ENCODE peak calls at places on chromosomes 4 and X, in four cellular contexts. W is heart right ventricle; A is right cardiac atrium; V is naive thymus-derived CD4-positive, alpha-beta T cell. D is an unnamed sample.

GRCh38 chrX:121579016-121579760 is 531.8 kb downstream of the GLUD2 start:
- DNase-seq in W (peak; percentile 13), A (no peak), V (no peak), D (no peak)

GRCh38 chrX:71533850-71534515 is 1.1 kb downstream of the OGT start:
- DNase-seq in W (peak; percentile 46), A (peak; percentile 73), V (peak; percentile 65), D (no peak)

GRCh38 chr4:40455340-40455902 is 120.3 kb downstream of the CHRNA9 start:
- DNase-seq in W (no peak), A (no peak), V (no peak), D (no peak)

GRCh38 chr4:40842318-40842717 is 92.6 kb downstream of the NSUN7 start:
- DNase-seq in W (peak; percentile 29), A (peak; percentile 61), V (no peak), D (no peak)

GRCh38 chrX:3715921-3716320 is 2.5 kb upstream of the PRKX start:
- DNase-seq in W (no peak), A (no peak), V (no peak), D (no peak)

GRCh38 chr4:8297691-8298485 is 28.3 kb downstream of the HTRA3 start:
- DNase-seq in W (no peak), A (peak; percentile 57), V (no peak), D (no peak)

GRCh38 chrX:106341823-106342222 is 173.7 kb downstream of the PWWP3B start:
- DNase-seq in W (no peak), A (no peak), V (no peak), D (no peak)

GRCh38 chr4:106414366-106414765 is 45.8 kb upstream of the GIMD1 start:
- DNase-seq in W (no peak), A (no peak), V (no peak), D (no peak)

GRCh38 chr4:142883433-142883832 is 37.3 kb upstream of the INPP4B start:
- DNase-seq in W (no peak), A (no peak), V (no peak), D (no peak)

GRCh38 chr4:183987987-183988392 is 82.9 kb downstream of the STOX2 start:
- DNase-seq in W (peak; percentile 82), A (peak; percentile 71), V (no peak), D (peak; percentile 93)

GRCh38 chr4:158314756-158315487 is 104.6 kb downstream of the TMEM144 start:
- DNase-seq in W (no peak), A (no peak), V (no peak), D (no peak)

GRCh38 chr4:70838400-70838971 is 1.2 kb downstream of the GRSF1 start:
- DNase-seq in W (no peak), A (no peak), V (no peak), D (no peak)

GRCh38 chrX:11932423-11932822 is 174.4 kb downstream of the MSL3 start:
- DNase-seq in W (no peak), A (no peak), V (no peak), D (no peak)

GRCh38 chrX:14032383-14032782 is 2.7 kb upstream of the GEMIN8 start:
- DNase-seq in W (peak; percentile 38), A (no peak), V (peak; percentile 74), D (no peak)

GRCh38 chr4:25913056-25913850 is 767 bp upstream of the SMIM20 start:
- DNase-seq in W (peak; percentile 30), A (peak; percentile 78), V (peak; percentile 43), D (peak; percentile 60)

GRCh38 chrX:95762716-95763115 is 921.9 kb upstream of the DIAPH2 start:
- DNase-seq in W (no peak), A (no peak), V (no peak), D (no peak)

GRCh38 chr4:62324215-62324614 is 1124.1 kb downstream of the ADGRL3 start:
- DNase-seq in W (peak; percentile 19), A (peak; percentile 79), V (no peak), D (no peak)

GRCh38 chrX:84469226-84469625 is 33.0 kb downstream of the HDX start:
- DNase-seq in W (no peak), A (no peak), V (no peak), D (no peak)

GRCh38 chrX:69229436-69229835 is 64.2 kb upstream of the PJA1 start:
- DNase-seq in W (no peak), A (no peak), V (no peak), D (no peak)

GRCh38 chr4:234178-234577 is 71.1 kb downstream of the ZNF732 start:
- DNase-seq in W (no peak), A (no peak), V (no peak), D (no peak)
- H3K9me3 ChIP-seq in W (peaks cover 18% of the 10 kb centered on the region), A (no peaks in the 10 kb centered on the region), V (no peaks in the 10 kb centered on the region), D (peaks cover 12% of the 10 kb centered on the region)

DNA sequence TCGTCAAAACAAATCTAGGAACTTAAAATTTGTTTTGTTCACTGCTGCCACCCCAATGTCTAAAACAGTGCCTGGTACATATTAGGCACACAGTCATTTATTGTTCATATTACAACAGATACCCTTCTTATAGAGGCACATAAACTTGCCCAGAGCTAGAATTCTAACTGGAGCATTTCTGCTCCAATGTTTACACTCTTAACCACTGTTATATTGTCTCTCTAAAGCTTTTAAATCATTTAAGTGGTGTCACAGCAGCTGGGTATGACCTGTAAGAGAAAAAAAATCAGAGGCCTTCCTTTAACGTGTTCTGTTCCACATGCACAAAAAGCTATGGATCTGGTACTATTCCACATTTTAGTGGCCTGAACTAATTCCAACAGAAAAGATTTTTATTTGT is 3.0 kb downstream of the UBE2D3 start:
- DNase-seq in W (no peak), A (no peak), V (no peak), D (no peak)
- H3K4me1 ChIP-seq in W (peaks cover 52% of the 10 kb centered on the region), A (no peaks in the 10 kb centered on the region), V (peaks cover 45% of the 10 kb centered on the region), D (no peaks in the 10 kb centered on the region)

DNA sequence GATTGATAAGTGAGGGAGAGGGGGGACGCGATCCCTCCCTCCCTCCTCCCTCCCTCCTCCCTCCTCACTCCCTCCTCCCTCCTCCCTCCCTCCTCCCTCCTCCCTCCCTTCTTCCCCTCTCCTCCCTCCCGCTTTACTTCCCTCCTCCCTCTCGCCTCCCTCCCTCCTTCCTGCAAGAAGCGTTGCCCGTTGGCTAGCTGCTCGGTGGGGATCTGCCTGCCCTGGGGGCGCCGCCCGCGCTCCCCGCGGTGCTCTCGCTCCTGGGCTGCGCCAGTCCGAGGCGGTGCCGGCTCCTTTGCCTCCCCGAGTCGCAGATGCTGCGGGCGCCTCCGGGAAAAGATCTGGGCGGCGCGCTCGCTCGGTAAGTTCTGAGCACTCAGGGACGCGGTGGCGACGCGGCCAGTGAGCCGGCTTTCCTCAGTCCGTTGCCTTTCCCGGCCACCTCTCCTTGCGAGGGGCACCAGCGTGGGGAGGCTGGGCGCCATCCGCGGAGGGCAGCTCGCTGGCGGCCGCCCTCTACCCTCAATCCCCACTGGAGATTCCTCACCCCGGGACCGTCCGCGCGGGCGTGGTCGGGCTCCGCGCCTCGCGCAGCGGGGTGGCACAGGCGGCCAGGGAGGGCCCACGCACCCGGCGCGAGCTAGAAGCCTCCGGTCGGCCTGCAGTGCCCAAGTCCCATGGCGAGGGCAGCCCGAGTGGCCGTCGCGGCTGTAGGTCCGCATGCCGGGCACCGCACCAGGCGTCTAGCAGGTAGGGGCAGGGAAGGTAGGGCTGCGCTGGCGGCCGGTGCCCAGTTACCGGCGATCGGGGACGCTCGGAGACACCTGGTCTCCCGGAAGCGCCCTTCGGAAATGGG is at the start of gene SLITRK2:
- DNase-seq in W (no peak), A (peak; percentile 36), V (no peak), D (no peak)
- H3K9me3 ChIP-seq in W (no peaks in the 10 kb centered on the region), A (no peaks in the 10 kb centered on the region), V (no peaks in the 10 kb centered on the region), D (no peaks in the 10 kb centered on the region)

DNA sequence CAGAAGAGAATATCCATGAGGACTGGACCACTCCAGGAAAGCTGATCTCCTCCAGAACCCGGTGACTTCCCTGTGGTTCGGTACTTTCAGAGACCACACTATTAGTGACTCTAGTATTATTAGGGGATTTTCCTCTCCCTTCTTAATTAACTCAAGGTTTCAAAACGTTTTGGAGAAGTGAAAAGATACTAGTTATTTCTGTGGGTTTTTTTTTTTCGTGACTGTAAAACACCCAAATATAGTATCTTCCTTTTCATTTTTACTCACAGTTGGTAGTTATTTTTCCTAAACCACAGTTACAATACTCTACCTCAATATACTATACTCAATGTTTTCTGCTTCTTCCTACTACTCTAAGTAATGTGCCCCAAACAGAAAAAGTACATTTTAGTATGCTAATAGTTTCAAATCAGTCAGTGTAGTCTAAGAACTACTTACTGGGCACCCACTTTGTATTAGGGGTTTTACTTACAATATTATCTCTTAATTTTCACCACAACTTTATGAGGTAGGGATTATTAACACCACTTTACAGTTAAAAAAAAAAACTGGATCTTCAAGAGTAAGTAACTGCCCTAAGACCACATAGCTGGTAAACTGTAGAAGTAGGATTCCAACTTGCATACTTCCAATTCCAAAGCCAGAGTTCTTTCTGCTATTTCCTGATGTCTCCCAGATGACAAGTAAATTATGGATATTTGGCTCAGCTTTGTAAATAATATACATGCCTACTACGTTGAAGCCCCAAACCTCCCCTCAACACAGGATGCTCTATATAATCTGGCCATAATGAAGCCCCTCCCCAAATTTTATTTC is 45.0 kb downstream of the SLC9A7 start:
- DNase-seq in W (no peak), A (no peak), V (no peak), D (no peak)
- H3K4me1 ChIP-seq in W (no peaks in the 10 kb centered on the region), A (no peaks in the 10 kb centered on the region), V (no peaks in the 10 kb centered on the region), D (no peaks in the 10 kb centered on the region)

DNA sequence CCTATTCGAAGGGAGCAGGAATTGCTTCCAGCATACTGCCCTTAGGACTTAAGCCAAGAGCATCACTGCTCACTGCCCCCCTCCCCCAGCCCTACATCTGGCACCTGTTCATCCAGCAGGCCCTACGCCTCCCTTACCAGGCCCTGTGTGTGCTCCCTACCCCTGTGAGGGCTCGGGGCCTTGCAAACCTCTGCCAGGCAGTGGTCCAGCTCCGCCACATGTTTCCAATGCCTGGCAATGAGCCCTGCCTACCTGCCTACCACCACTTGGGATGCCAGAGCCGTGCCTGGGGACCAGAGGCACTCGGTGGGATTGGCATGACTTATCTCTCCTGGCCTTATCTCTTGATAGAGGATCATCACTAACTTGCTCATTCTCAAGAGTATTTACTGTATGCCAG is 27.5 kb upstream of the MTM1 start:
- DNase-seq in W (no peak), A (no peak), V (no peak), D (no peak)
- H3K9me3 ChIP-seq in W (no peaks in the 10 kb centered on the region), A (no peaks in the 10 kb centered on the region), V (no peaks in the 10 kb centered on the region), D (peaks cover 13% of the 10 kb centered on the region)

GRCh38 chr4:113781439-113782040 is 20.0 kb upstream of the CAMK2D start:
- DNase-seq in W (no peak), A (no peak), V (peak; percentile 24), D (no peak)
- H3K4me1 ChIP-seq in W (no peaks in the 10 kb centered on the region), A (peaks cover 1% of the 10 kb centered on the region), V (no peaks in the 10 kb centered on the region), D (no peaks in the 10 kb centered on the region)

GRCh38 chrX:360496-361150 is 26.1 kb downstream of the PPP2R3B start:
- DNase-seq in W (no peak), A (peak; percentile 41), V (no peak), D (no peak)
- H3K9me3 ChIP-seq in W (peaks cover 16% of the 10 kb centered on the region), A (no peaks in the 10 kb centered on the region), V (peaks cover 4% of the 10 kb centered on the region), D (no peaks in the 10 kb centered on the region)

GRCh38 chr4:153068751-153069150 is 132.6 kb downstream of the FHDC1 start:
- DNase-seq in W (no peak), A (no peak), V (no peak), D (no peak)
- H3K4me1 ChIP-seq in W (no peaks in the 10 kb centered on the region), A (no peaks in the 10 kb centered on the region), V (no peaks in the 10 kb centered on the region), D (no peaks in the 10 kb centered on the region)